ENCODE peak calls at places on chromosome 15, in eight cellular contexts. N is omental fat pad; H is activated T-cell treated with anti-CD3 and anti-CD28 coated beads for 4 hours; U is cardiac septum; M is D341Med; F is stimulated activated CD8-positive, alpha-beta memory T cell treated with anti-CD3 and anti-CD28 coated beads, Interleukin-12 subunit alpha, Interleukin-12 subunit beta, amount 100 ng/mL, for 4 hours; D is T-cell; B is HTR-8/SVneo. L is an unnamed sample.
A peak's percentile ranks its signal among the peaks of the same experiment; 100 is the strongest.

GRCh38 chr15:90552162-90552928 is 22.6 kb downstream of the CRTC3 start:
- DNase-seq in B (no peak), M (no peak), D (no peak), F (no peak), U (no peak), H (no peak), N (no peak), L (no peak)

GRCh38 chr15:39232512-39232911 is 348.4 kb upstream of the THBS1 start:
- DNase-seq in B (peak; percentile 53), U (no peak), D (no peak), F (no peak), N (no peak), H (no peak), M (no peak), L (no peak)

GRCh38 chr15:41789237-41789636 is 15.0 kb downstream of the MAPKBP1 start:
- DNase-seq in B (no peak), U (no peak), M (no peak), D (no peak), F (no peak), N (no peak), H (no peak), L (no peak)

GRCh38 chr15:101070502-101071273 is 151.5 kb downstream of the LRRK1 start:
- DNase-seq in H (no peak), U (no peak), F (no peak), B (peak; percentile 57), M (no peak), N (no peak), D (no peak), L (no peak)

GRCh38 chr15:88894348-88894818 is 961 bp downstream of the HAPLN3 start:
- DNase-seq in U (no peak), H (peak; percentile 86), N (no peak), D (peak; percentile 86), B (peak; percentile 38), F (peak; percentile 64), M (peak; percentile 83), L (peak; percentile 58)

GRCh38 chr15:70259640-70260066 is 161.9 kb upstream of the TLE3 start:
- DNase-seq in N (no peak), D (no peak), U (no peak), M (no peak), F (no peak), B (peak; percentile 38), H (no peak), L (no peak)

GRCh38 chr15:72306211-72306785 is 13.7 kb downstream of the CELF6 start:
- DNase-seq in B (no peak), F (no peak), U (no peak), M (no peak), H (peak; percentile 21), N (no peak), D (peak; percentile 54), L (peak; percentile 9)

GRCh38 chr15:27844018-27844666 is 255.0 kb downstream of the OCA2 start:
- DNase-seq in F (no peak), B (peak; percentile 23), N (no peak), D (no peak), H (no peak), U (no peak), M (no peak), L (no peak)

GRCh38 chr15:75578206-75578947 is 738 bp downstream of the PTPN9 start:
- DNase-seq in H (no peak), B (peak; percentile 17), M (peak; percentile 74), D (no peak), N (no peak), U (no peak), F (peak; percentile 10), L (peak; percentile 74)

GRCh38 chr15:40449275-40449674 is 8.5 kb downstream of the BAHD1 start:
- DNase-seq in H (no peak), F (no peak), M (no peak), D (no peak), U (no peak), B (no peak), N (no peak), L (no peak)

GRCh38 chr15:88177451-88177850 is 79.1 kb downstream of the NTRK3 start:
- DNase-seq in H (no peak), B (no peak), N (no peak), U (no peak), D (no peak), M (no peak), F (no peak), L (no peak)

GRCh38 chr15:63856711-63857458 is 23.1 kb upstream of the HERC1 start:
- DNase-seq in F (no peak), M (no peak), D (no peak), U (no peak), N (no peak), B (no peak), H (no peak), L (no peak)

GRCh38 chr15:42348083-42348482 is 11.2 kb upstream of the CAPN3 start:
- DNase-seq in F (no peak), U (no peak), D (no peak), N (no peak), M (no peak), H (no peak), B (no peak), L (no peak)

L was measured in GM06990.